ENCODE peak calls at places on chromosomes 3 and 15, in ten cellular contexts. O is activated T-helper 1 cell treated with anti-CD3 and anti-CD28 coated beads, Interleukin-2, amount 50 U/mL, for 16 hours; T is EH; K is psoas muscle; Y is stimulated activated effector memory CD8-positive, alpha-beta T cell treated with anti-CD3 and anti-CD28 coated beads, Interleukin-12 subunit alpha, Interleukin-12 subunit beta, amount 100 ng/mL, for 72 hours; Q is heart left ventricle; J is hippocampal formation; B is central memory CD8-positive, alpha-beta T cell; R is cardiac fibroblast; C is cardiac muscle cell. D is an unnamed sample.

GRCh38 chr3:171187706-171188290 is 161.3 kb upstream of the SLC2A2 start:
- DNase-seq in O (no peak), T (peak; percentile 56), K (no peak), Y (no peak), Q (no peak), J (peak; percentile 72), B (no peak), R (peak; percentile 69), C (peak; percentile 63), D (peak; percentile 44)

GRCh38 chr3:39808467-39809180 is 785 bp upstream of the MYRIP start:
- DNase-seq in O (no peak), T (peak; percentile 9), K (no peak), Y (no peak), Q (no peak), J (no peak), B (no peak), R (peak; percentile 20), C (peak; percentile 30), D (peak; percentile 11)

GRCh38 chr15:67048281-67049279 is 16.8 kb upstream of the SMAD3 start:
- DNase-seq in O (no peak), T (peak; percentile 96), K (no peak), Y (no peak), Q (peak; percentile 30), J (no peak), B (no peak), R (peak; percentile 92), C (peak; percentile 93), D (no peak)

GRCh38 chr15:81575436-81576123 is 201.6 kb upstream of the TMC3 start:
- DNase-seq in O (no peak), T (no peak), K (no peak), Y (no peak), Q (no peak), J (no peak), B (no peak), R (peak; percentile 3), C (peak; percentile 10), D (no peak)

GRCh38 chr15:85691350-85692240 is 103.1 kb downstream of the KLHL25 start:
- DNase-seq in O (no peak), T (peak; percentile 9), K (no peak), Y (peak; percentile 77), Q (no peak), J (no peak), B (no peak), R (no peak), C (no peak), D (no peak)

GRCh38 chr3:161197855-161198836 is 23.0 kb upstream of the NMD3 start:
- DNase-seq in O (no peak), T (no peak), K (no peak), Y (no peak), Q (no peak), J (no peak), B (no peak), R (no peak), C (no peak), D (no peak)

GRCh38 chr3:58237238-58237939 is at the start of gene ABHD6:
- DNase-seq in O (peak; percentile 68), T (peak; percentile 75), K (peak; percentile 88), Y (peak; percentile 95), Q (peak; percentile 78), J (peak; percentile 84), B (peak; percentile 85), R (peak; percentile 70), C (peak; percentile 76), D (peak; percentile 68)

GRCh38 chr3:52405066-52405465 is 39.8 kb downstream of the SEMA3G start:
- DNase-seq in O (no peak), T (no peak), K (peak; percentile 21), Y (no peak), Q (no peak), J (no peak), B (no peak), R (no peak), C (no peak), D (no peak)

GRCh38 chr3:128282392-128283196 is 129.3 kb downstream of the EEFSEC start:
- DNase-seq in O (no peak), T (peak; percentile 76), K (peak; percentile 77), Y (peak; percentile 38), Q (peak; percentile 69), J (no peak), B (no peak), R (peak; percentile 64), C (peak; percentile 72), D (no peak)

GRCh38 chr15:80936288-80937078 is 53.1 kb downstream of the MESD start:
- DNase-seq in O (no peak), T (no peak), K (no peak), Y (no peak), Q (no peak), J (no peak), B (no peak), R (no peak), C (no peak), D (no peak)

GRCh38 chr15:67070150-67070549 is 4.7 kb downstream of the SMAD3 start:
- DNase-seq in O (no peak), T (no peak), K (no peak), Y (no peak), Q (no peak), J (no peak), B (no peak), R (no peak), C (no peak), D (no peak)

GRCh38 chr3:127349501-127350171 is 61.8 kb upstream of the PRR20G start:
- DNase-seq in O (no peak), T (no peak), K (no peak), Y (peak; percentile 40), Q (no peak), J (no peak), B (no peak), R (no peak), C (no peak), D (no peak)

GRCh38 chr3:15436246-15436645 is 8.8 kb downstream of the EAF1 start:
- DNase-seq in O (no peak), T (no peak), K (no peak), Y (no peak), Q (no peak), J (peak; percentile 17), B (no peak), R (no peak), C (no peak), D (no peak)

GRCh38 chr15:89451846-89452245 is 44.5 kb downstream of the RHCG start:
- DNase-seq in O (no peak), T (peak; percentile 10), K (no peak), Y (no peak), Q (no peak), J (no peak), B (no peak), R (no peak), C (no peak), D (no peak)

GRCh38 chr3:142972092-142972753 is 8.7 kb upstream of the PAQR9 start:
- DNase-seq in O (no peak), T (no peak), K (no peak), Y (no peak), Q (no peak), J (no peak), B (no peak), R (no peak), C (no peak), D (no peak)

GRCh38 chr15:68612979-68613740 is 34.4 kb downstream of the CORO2B start:
- DNase-seq in O (no peak), T (peak; percentile 31), K (no peak), Y (no peak), Q (no peak), J (no peak), B (no peak), R (peak; percentile 40), C (peak; percentile 50), D (no peak)

GRCh38 chr15:66023322-66023972 is 154.2 kb downstream of the RAB11A start:
- DNase-seq in O (no peak), T (no peak), K (no peak), Y (no peak), Q (no peak), J (peak; percentile 54), B (no peak), R (no peak), C (no peak), D (no peak)

GRCh38 chr15:92906038-92906437 is 5.9 kb downstream of the CHD2 start:
- DNase-seq in O (no peak), T (no peak), K (no peak), Y (no peak), Q (no peak), J (no peak), B (no peak), R (no peak), C (no peak), D (no peak)

GRCh38 chr3:167406876-167407492 is 26.9 kb upstream of the ZBBX start:
- DNase-seq in O (no peak), T (no peak), K (no peak), Y (no peak), Q (peak; percentile 14), J (peak; percentile 92), B (no peak), R (peak; percentile 70), C (peak; percentile 64), D (peak; percentile 45)

GRCh38 chr15:29065571-29065970 is 179.8 kb downstream of the APBA2 start:
- DNase-seq in O (no peak), T (no peak), K (no peak), Y (no peak), Q (no peak), J (no peak), B (no peak), R (no peak), C (no peak), D (no peak)

GRCh38 chr15:96369825-96370621 is 39.5 kb downstream of the NR2F2 start:
- DNase-seq in O (no peak), T (no peak), K (no peak), Y (no peak), Q (no peak), J (no peak), B (no peak), R (no peak), C (no peak), D (no peak)

GRCh38 chr3:123920383-123920782 is 36.3 kb upstream of the MYLK start:
- DNase-seq in O (no peak), T (no peak), K (no peak), Y (no peak), Q (no peak), J (no peak), B (no peak), R (no peak), C (no peak), D (no peak)

GRCh38 chr3:176275538-176275937 is 921.7 kb downstream of the TBL1XR1 start:
- DNase-seq in O (no peak), T (no peak), K (no peak), Y (no peak), Q (no peak), J (no peak), B (no peak), R (no peak), C (no peak), D (no peak)